ENCODE peak calls at places on chromosomes 2 and 18, in four cellular contexts. One of them, this sample, is unnamed.

GRCh38 chr2:192500550-192501200 is 305.9 kb upstream of the TMEFF2 start:
- DNase-seq in keratinocyte: peak
- DNase-seq in AG04449: no peak
- DNase-seq in AG10803: no peak
- DNase-seq in this sample: no peak

GRCh38 chr2:65367517-65367916 is 64.9 kb downstream of the SPRED2 start:
- DNase-seq in keratinocyte: peak
- DNase-seq in AG04449: peak
- DNase-seq in AG10803: peak
- DNase-seq in this sample: no peak

GRCh38 chr2:223008936-223009335 is 43.1 kb upstream of the KCNE4 start:
- DNase-seq in keratinocyte: no peak
- DNase-seq in AG04449: no peak
- DNase-seq in AG10803: peak
- DNase-seq in this sample: no peak

GRCh38 chr2:223306371-223306770 is 254.4 kb downstream of the KCNE4 start:
- DNase-seq in keratinocyte: no peak
- DNase-seq in AG04449: no peak
- DNase-seq in AG10803: no peak
- DNase-seq in this sample: no peak

GRCh38 chr2:221753401-221753800 is 181.3 kb upstream of the EPHA4 start:
- DNase-seq in keratinocyte: no peak
- DNase-seq in AG04449: no peak
- DNase-seq in AG10803: no peak
- DNase-seq in this sample: no peak

GRCh38 chr2:163247151-163247872 is 408.7 kb upstream of the KCNH7 start:
- DNase-seq in keratinocyte: no peak
- DNase-seq in AG04449: no peak
- DNase-seq in AG10803: no peak
- DNase-seq in this sample: no peak

GRCh38 chr18:28961669-28962228 is 784.8 kb upstream of the CDH2 start:
- DNase-seq in keratinocyte: no peak
- DNase-seq in AG04449: no peak
- DNase-seq in AG10803: peak
- DNase-seq in this sample: no peak

GRCh38 chr18:24727685-24728084 is 267.2 kb downstream of the HRH4 start:
- DNase-seq in keratinocyte: no peak
- DNase-seq in AG04449: no peak
- DNase-seq in AG10803: no peak
- DNase-seq in this sample: no peak

GRCh38 chr2:240250985-240251847 is 110.8 kb upstream of the OTOS start:
- DNase-seq in keratinocyte: no peak
- DNase-seq in AG04449: no peak
- DNase-seq in AG10803: peak
- DNase-seq in this sample: no peak

GRCh38 chr2:46517485-46517884 is 38.1 kb downstream of the TMEM247 start:
- DNase-seq in keratinocyte: no peak
- DNase-seq in AG04449: no peak
- DNase-seq in AG10803: no peak
- DNase-seq in this sample: no peak

GRCh38 chr18:28003451-28003850 is 173.5 kb downstream of the CDH2 start:
- DNase-seq in keratinocyte: no peak
- DNase-seq in AG04449: no peak
- DNase-seq in AG10803: peak
- DNase-seq in this sample: no peak

GRCh38 chr2:207243601-207244000 is 77.9 kb upstream of the KLF7 start:
- DNase-seq in keratinocyte: no peak
- DNase-seq in AG04449: no peak
- DNase-seq in AG10803: peak
- DNase-seq in this sample: no peak

GRCh38 chr2:235461763-235462414 is 32.0 kb upstream of the AGAP1 start:
- DNase-seq in keratinocyte: no peak
- DNase-seq in AG04449: no peak
- DNase-seq in AG10803: no peak
- DNase-seq in this sample: no peak

GRCh38 chr2:54755641-54756326 is 32.3 kb downstream of the EML6 start:
- DNase-seq in keratinocyte: no peak
- DNase-seq in AG04449: no peak
- DNase-seq in AG10803: no peak
- DNase-seq in this sample: no peak

GRCh38 chr2:121999273-121999672 is 243.8 kb downstream of the TSN start:
- DNase-seq in keratinocyte: no peak
- DNase-seq in AG04449: no peak
- DNase-seq in AG10803: peak
- DNase-seq in this sample: no peak

GRCh38 chr2:96153991-96154431 is 8.8 kb upstream of the DUSP2 start:
- DNase-seq in keratinocyte: no peak
- DNase-seq in AG04449: no peak
- DNase-seq in AG10803: no peak
- DNase-seq in this sample: no peak

GRCh38 chr2:31012384-31012783 is 125.9 kb downstream of the GALNT14 start:
- DNase-seq in keratinocyte: peak
- DNase-seq in AG04449: no peak
- DNase-seq in AG10803: no peak
- DNase-seq in this sample: no peak

GRCh38 chr2:237864030-237864931 is 4.9 kb downstream of the RAMP1 start:
- DNase-seq in keratinocyte: no peak
- DNase-seq in AG04449: no peak
- DNase-seq in AG10803: no peak
- DNase-seq in this sample: no peak

GRCh38 chr2:1728821-1729220 is 15.5 kb downstream of the PXDN start:
- DNase-seq in keratinocyte: no peak
- DNase-seq in AG04449: no peak
- DNase-seq in AG10803: no peak
- DNase-seq in this sample: no peak

GRCh38 chr2:290090-290722 is 2.3 kb upstream of the ALKAL2 start:
- DNase-seq in keratinocyte: no peak
- DNase-seq in AG04449: peak
- DNase-seq in AG10803: peak
- DNase-seq in this sample: peak
- TF ChIP-seq CTCF in keratinocyte: peak
- TF ChIP-seq CTCF in AG04449: peak
- TF ChIP-seq CTCF in AG10803: peak
- TF ChIP-seq CTCF in this sample: no peak

GRCh38 chr2:129201636-129202035 is 777.8 kb upstream of the RAB6C start:
- DNase-seq in keratinocyte: no peak
- DNase-seq in AG04449: no peak
- DNase-seq in AG10803: no peak
- DNase-seq in this sample: no peak
- TF ChIP-seq CTCF in keratinocyte: no peak
- TF ChIP-seq CTCF in AG04449: no peak
- TF ChIP-seq CTCF in AG10803: no peak
- TF ChIP-seq CTCF in this sample: no peak

DNA sequence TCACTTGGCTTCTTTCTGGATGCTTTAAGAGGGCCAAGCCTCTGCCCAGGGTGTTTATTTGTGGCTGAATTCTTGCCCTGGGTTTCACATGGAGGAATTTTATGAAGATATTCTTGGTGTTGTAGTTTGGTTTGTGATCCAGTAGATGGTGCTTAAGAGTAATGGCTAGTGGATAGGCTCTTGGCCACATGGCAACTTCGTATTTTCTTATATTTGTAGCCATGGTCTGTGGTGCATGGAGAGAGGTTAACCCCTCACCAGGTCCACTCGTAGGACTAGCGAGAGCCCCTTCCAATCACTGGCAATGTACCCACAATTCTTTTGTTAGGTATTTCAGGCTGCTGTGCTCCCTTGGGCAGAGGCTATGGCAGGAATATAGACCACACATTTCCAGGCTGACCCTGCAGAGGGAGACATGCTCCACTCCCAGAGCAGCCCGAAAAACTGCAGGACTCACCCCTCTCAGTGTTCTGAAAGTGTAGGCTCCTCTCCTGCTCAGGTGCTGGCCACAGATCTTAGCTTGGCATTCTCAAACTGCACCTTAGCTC is 582.1 kb upstream of the SETBP1 start:
- DNase-seq in keratinocyte: no peak
- DNase-seq in AG04449: no peak
- DNase-seq in AG10803: peak
- DNase-seq in this sample: no peak
- TF ChIP-seq CTCF in keratinocyte: peak
- TF ChIP-seq CTCF in AG04449: peak
- TF ChIP-seq CTCF in AG10803: peak
- TF ChIP-seq CTCF in this sample: no peak

GRCh38 chr2:209331291-209331844 is 92.5 kb upstream of the MAP2 start:
- DNase-seq in keratinocyte: no peak
- DNase-seq in AG04449: no peak
- DNase-seq in AG10803: peak
- DNase-seq in this sample: no peak
- TF ChIP-seq CTCF in keratinocyte: no peak
- TF ChIP-seq CTCF in AG04449: peak
- TF ChIP-seq CTCF in AG10803: peak
- TF ChIP-seq CTCF in this sample: peak

DNA sequence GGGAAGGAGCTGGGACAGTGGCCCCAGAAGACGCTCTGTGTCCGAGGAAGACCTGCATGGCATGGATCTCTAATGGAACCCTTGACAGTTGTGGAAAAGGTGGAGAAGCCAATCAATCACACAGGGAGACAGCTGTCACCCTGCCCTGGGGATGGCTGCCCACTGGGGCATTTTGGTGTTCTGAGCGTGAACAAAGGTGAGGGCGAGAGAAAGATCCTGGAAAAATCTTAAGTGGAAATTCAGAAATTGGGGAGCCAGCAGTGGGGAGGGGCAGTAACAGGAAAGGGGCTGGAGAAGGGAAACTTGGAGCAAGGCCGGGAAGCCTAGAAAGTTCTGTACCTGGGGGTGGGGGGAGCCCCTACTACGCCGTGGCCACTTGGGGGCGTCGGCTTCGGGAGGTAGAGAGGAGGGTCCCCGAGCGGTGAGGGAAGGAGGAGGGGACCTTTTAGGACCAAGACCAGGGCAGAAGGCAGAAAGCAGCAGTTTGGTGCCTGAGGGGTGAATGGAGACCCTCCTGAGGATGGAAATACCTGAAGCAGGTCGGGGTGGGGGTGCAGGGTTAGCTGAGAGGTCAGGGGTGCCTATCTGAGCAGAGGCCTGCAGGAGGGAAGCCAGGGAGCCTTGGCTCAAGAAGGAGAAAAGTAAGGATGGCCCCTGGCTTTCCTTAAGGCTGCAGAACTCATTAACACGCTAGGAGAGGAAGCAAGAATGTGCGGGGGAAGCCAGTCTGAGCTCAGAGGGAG is 30.0 kb downstream of the NGEF start:
- DNase-seq in keratinocyte: no peak
- DNase-seq in AG04449: no peak
- DNase-seq in AG10803: no peak
- DNase-seq in this sample: peak
- TF ChIP-seq CTCF in keratinocyte: no peak
- TF ChIP-seq CTCF in AG04449: no peak
- TF ChIP-seq CTCF in AG10803: no peak
- TF ChIP-seq CTCF in this sample: no peak

GRCh38 chr2:72919414-72920316 is 2.3 kb downstream of the EMX1 start:
- DNase-seq in keratinocyte: no peak
- DNase-seq in AG04449: no peak
- DNase-seq in AG10803: no peak
- DNase-seq in this sample: peak
- TF ChIP-seq CTCF in keratinocyte: no peak
- TF ChIP-seq CTCF in AG04449: no peak
- TF ChIP-seq CTCF in AG10803: no peak
- TF ChIP-seq CTCF in this sample: no peak

DNA sequence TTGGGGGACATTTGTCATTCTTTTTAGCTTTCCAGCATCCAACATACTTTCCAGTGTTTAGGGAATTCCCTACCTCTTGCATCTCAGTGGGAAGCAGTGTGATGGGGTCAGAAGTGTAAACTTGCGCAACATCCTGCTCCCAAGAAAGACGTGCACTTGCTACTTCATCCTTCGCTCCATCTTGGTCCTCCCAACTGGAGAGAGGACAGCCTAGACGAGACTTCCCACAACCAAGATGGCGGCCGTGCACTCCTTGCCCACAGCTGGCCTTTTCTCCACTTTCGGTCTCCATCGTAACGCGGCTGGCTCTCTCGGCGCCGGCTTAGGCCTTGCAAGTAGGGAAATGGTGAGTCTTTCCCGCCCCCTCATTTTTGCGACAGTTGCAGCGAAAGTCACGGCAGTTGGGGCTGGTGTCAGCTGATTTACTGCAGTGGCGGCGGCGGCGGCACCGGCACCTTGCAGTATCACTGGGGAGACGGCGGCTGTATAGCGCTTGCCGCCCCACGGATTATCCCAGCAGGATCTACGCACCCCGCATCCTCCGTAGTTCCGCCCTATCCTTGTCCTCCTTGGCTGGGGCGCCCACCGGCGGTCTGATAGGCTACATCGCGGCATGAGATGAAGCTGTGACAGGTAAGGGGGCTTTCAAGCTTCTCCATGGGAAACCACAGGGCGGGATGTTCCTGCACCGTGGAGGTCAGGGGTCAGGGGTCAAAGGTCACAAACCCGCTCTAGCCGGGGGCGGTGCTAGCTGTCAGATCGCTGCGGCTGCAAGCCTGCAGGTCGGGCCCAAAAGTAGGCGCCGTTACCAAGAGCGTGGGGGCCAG is at the start of gene WDR7:
- DNase-seq in keratinocyte: peak
- DNase-seq in AG04449: peak
- DNase-seq in AG10803: peak
- DNase-seq in this sample: peak
- TF ChIP-seq CTCF in keratinocyte: no peak
- TF ChIP-seq CTCF in AG04449: no peak
- TF ChIP-seq CTCF in AG10803: no peak
- TF ChIP-seq CTCF in this sample: no peak